ENCODE peak calls at places on chromosome 4, in eight cellular contexts. F, S, B, K, N, O, V and P are unnamed samples.

GRCh38 chr4:84403656-84404055 is 95.4 kb downstream of the NKX6-1 start:
- DNase-seq in F (no peak), S (no peak), B (no peak), K (no peak), N (no peak), O (no peak), V (no peak), P (no peak)

GRCh38 chr4:143186202-143186601 is 1.5 kb downstream of the USP38 start:
- DNase-seq in F (no peak), S (no peak), B (no peak), K (no peak), N (no peak), O (no peak), V (no peak), P (no peak)

GRCh38 chr4:38154251-38154650 is 194.1 kb downstream of the PTTG2 start:
- DNase-seq in F (no peak), S (no peak), B (no peak), K (no peak), N (no peak), O (no peak), V (no peak), P (no peak)

GRCh38 chr4:56506110-56506705 is 617 bp downstream of the ARL9 start:
- DNase-seq in F (no peak), S (no peak), B (no peak), K (no peak), N (no peak), O (no peak), V (no peak), P (no peak)

GRCh38 chr4:112361181-112361791 is 64.1 kb downstream of the ALPK1 start:
- DNase-seq in F (no peak), S (no peak), B (no peak), K (peak; percentile 82), N (no peak), O (no peak), V (no peak), P (no peak)

GRCh38 chr4:39442910-39443480 is 15.7 kb downstream of the RPL9 start:
- DNase-seq in F (no peak), S (no peak), B (no peak), K (no peak), N (no peak), O (no peak), V (no peak), P (no peak)

GRCh38 chr4:123452585-123452984 is 56.0 kb downstream of the SPRY1 start:
- DNase-seq in F (no peak), S (no peak), B (no peak), K (no peak), N (peak; percentile 34), O (peak; percentile 25), V (no peak), P (no peak)

GRCh38 chr4:82797591-82798081 is 960 bp downstream of the SCD5 start:
- DNase-seq in F (no peak), S (peak; percentile 32), B (no peak), K (peak; percentile 16), N (no peak), O (peak; percentile 53), V (peak; percentile 15), P (peak; percentile 29)

GRCh38 chr4:109576462-109576861 is 16.4 kb downstream of the MCUB start:
- DNase-seq in F (no peak), S (no peak), B (peak; percentile 18), K (no peak), N (no peak), O (no peak), V (no peak), P (no peak)

GRCh38 chr4:8324640-8325239 is 55.2 kb downstream of the HTRA3 start:
- DNase-seq in F (no peak), S (no peak), B (no peak), K (no peak), N (peak; percentile 9), O (peak; percentile 4), V (no peak), P (no peak)

GRCh38 chr4:177047070-177047850 is 254.5 kb upstream of the VEGFC start:
- DNase-seq in F (no peak), S (peak; percentile 28), B (peak; percentile 41), K (peak; percentile 78), N (peak; percentile 49), O (peak; percentile 51), V (peak; percentile 44), P (peak; percentile 50)

GRCh38 chr4:10704050-10704810 is 19.7 kb upstream of the CLNK start:
- DNase-seq in F (no peak), S (no peak), B (no peak), K (no peak), N (no peak), O (no peak), V (no peak), P (no peak)

GRCh38 chr4:16893141-16893571 is 5.3 kb downstream of the LDB2 start:
- DNase-seq in F (no peak), S (no peak), B (no peak), K (peak; percentile 21), N (no peak), O (no peak), V (no peak), P (no peak)

GRCh38 chr4:72302981-72303704 is 265.9 kb downstream of the ADAMTS3 start:
- DNase-seq in F (no peak), S (peak; percentile 13), B (peak; percentile 54), K (peak; percentile 54), N (peak; percentile 29), O (peak; percentile 24), V (peak; percentile 30), P (peak; percentile 10)

GRCh38 chr4:139223682-139224317 is 46.8 kb upstream of the ELF2 start:
- DNase-seq in F (no peak), S (no peak), B (no peak), K (peak; percentile 56), N (no peak), O (no peak), V (no peak), P (no peak)

GRCh38 chr4:19913670-19914069 is 338.0 kb upstream of the SLIT2 start:
- DNase-seq in F (no peak), S (no peak), B (no peak), K (no peak), N (no peak), O (no peak), V (no peak), P (no peak)

GRCh38 chr4:52704133-52704532 is 45.0 kb upstream of the USP46 start:
- DNase-seq in F (no peak), S (no peak), B (no peak), K (no peak), N (no peak), O (no peak), V (no peak), P (no peak)

GRCh38 chr4:109574443-109574850 is 14.4 kb downstream of the MCUB start:
- DNase-seq in F (no peak), S (no peak), B (no peak), K (no peak), N (no peak), O (no peak), V (no peak), P (no peak)

GRCh38 chr4:145101091-145101490 is 3.0 kb downstream of the ABCE1 start:
- DNase-seq in F (no peak), S (no peak), B (no peak), K (no peak), N (no peak), O (no peak), V (no peak), P (no peak)

GRCh38 chr4:145098675-145099037 is 545 bp downstream of the ABCE1 start:
- DNase-seq in F (no peak), S (peak; percentile 37), B (no peak), K (peak; percentile 70), N (no peak), O (no peak), V (no peak), P (peak; percentile 21)

GRCh38 chr4:145103496-145103895 is 5.4 kb downstream of the ABCE1 start:
- DNase-seq in F (no peak), S (no peak), B (no peak), K (no peak), N (no peak), O (no peak), V (no peak), P (no peak)

GRCh38 chr4:145099653-145100052 is 1.5 kb downstream of the ABCE1 start:
- DNase-seq in F (no peak), S (no peak), B (no peak), K (peak; percentile 10), N (no peak), O (no peak), V (no peak), P (no peak)

DNA sequence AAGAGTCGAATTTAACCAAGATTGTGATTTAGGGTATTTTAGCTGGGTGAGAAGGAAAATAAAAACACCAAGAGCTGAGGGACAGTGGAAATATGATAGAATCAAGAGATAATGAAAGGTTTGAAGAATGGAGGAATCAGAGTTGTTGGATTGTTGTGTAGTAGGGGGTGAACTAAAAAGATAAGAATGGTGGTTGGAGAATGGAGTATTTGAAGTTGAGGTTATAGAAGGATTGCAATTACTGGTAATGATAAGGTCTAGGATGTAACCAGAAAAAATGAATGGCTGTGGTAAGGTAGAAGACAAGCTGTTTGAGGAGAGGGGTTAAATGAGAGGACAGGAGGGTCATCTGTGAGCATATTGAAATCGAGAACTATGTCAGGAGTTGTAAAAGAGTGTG is 4.5 kb downstream of the ABCE1 start:
- DNase-seq in F (no peak), S (no peak), B (no peak), K (no peak), N (no peak), O (no peak), V (no peak), P (no peak)
- TF ChIP-seq CTCF in F (no peak), S (no peak), B (no peak), K (no peak), N (no peak), O (no peak), V (no peak), P (no peak)

GRCh38 chr4:103996059-103996458 is 276.3 kb upstream of the TACR3 start:
- DNase-seq in F (no peak), S (no peak), B (no peak), K (no peak), N (no peak), O (no peak), V (no peak), P (no peak)
- TF ChIP-seq CTCF in F (peak; percentile 12), S (peak; percentile 28), B (no peak), K (no peak), N (no peak), O (no peak), V (peak; percentile 23), P (peak; percentile 7)

GRCh38 chr4:41963105-41963504 is 18.5 kb upstream of the DCAF4L1 start:
- DNase-seq in F (no peak), S (no peak), B (no peak), K (peak; percentile 12), N (no peak), O (no peak), V (no peak), P (no peak)

DNA sequence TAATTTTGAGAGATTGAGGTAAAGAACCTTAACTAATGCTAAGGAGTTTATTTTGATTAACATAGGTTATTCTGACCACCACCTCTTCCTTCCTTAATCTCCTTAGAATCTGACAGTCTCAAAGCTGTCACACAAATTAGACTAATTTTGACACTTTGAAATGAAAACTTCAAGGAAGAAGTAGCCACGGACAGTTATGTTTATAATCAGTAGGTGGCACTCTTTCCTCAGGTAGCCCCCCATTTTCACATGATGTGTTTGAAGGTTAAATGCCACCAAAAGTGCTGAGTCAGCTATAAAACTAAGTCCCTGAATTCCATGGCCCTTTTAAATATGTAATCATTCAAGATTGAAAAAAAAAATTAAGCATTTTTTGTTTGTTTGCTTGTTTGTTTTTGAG is 22.4 kb downstream of the TMEM33 start:
- DNase-seq in F (no peak), S (peak; percentile 45), B (peak; percentile 38), K (peak; percentile 55), N (no peak), O (no peak), V (no peak), P (peak; percentile 50)
- TF ChIP-seq CTCF in F (no peak), S (peak; percentile 54), B (peak; percentile 62), K (peak; percentile 51), N (no peak), O (no peak), V (peak; percentile 55), P (peak; percentile 50)

GRCh38 chr4:173025131-173025530 is 143.5 kb upstream of the GALNT7 start:
- DNase-seq in F (no peak), S (peak; percentile 51), B (peak; percentile 52), K (peak; percentile 77), N (peak; percentile 55), O (peak; percentile 66), V (peak; percentile 48), P (peak; percentile 54)
- TF ChIP-seq CTCF in F (peak; percentile 71), S (peak; percentile 59), B (peak; percentile 72), K (peak; percentile 57), N (no peak), O (peak; percentile 69), V (peak; percentile 79), P (peak; percentile 53)